ENCODE peak calls at places on chromosome 6, in eight cellular contexts. I is NCI-H510A treated with DMSO at 0.1 percent for 48 hours, R is astrocyte of the spinal cord, N is lower leg skin, W is right cardiac atrium, M is sciatic nerve, L is upper lobe of right lung, S is NCI-H774. E is an unnamed sample.

GRCh38 chr6:17004269-17004668 is 97.6 kb upstream of the STMND1 start:
- DNase-seq in N (no peak), L (no peak), I (no peak), R (no peak), M (no peak), W (no peak), S (no peak), E (no peak)

GRCh38 chr6:23797041-23797440 is 329.0 kb upstream of the NRSN1 start:
- DNase-seq in W (no peak), S (no peak), R (no peak), N (no peak), I (no peak), M (no peak), L (no peak), E (no peak)

GRCh38 chr6:31399589-31400466 is 3.6 kb upstream of the MICA start:
- DNase-seq in W (peak; percentile 95), L (peak; percentile 97), N (peak; percentile 99), M (peak; percentile 96), R (peak; percentile 82), I (no peak), S (peak; percentile 61), E (no peak)

GRCh38 chr6:7878401-7878964 is 32.1 kb downstream of the TXNDC5 start:
- DNase-seq in R (no peak), M (no peak), S (no peak), L (no peak), N (no peak), I (no peak), W (no peak), E (no peak)

GRCh38 chr6:155483858-155484257 is 28.2 kb upstream of the NOX3 start:
- DNase-seq in M (no peak), S (no peak), W (no peak), L (no peak), N (no peak), R (peak; percentile 45), I (no peak), E (no peak)

GRCh38 chr6:125986956-125987617 is 747 bp downstream of the TRMT11 start:
- DNase-seq in R (peak; percentile 32), N (no peak), W (no peak), M (no peak), I (peak; percentile 61), S (peak; percentile 60), L (no peak), E (peak; percentile 61)

GRCh38 chr6:54617730-54618129 is 228.8 kb upstream of the FAM83B start:
- DNase-seq in R (peak; percentile 83), S (no peak), I (no peak), M (no peak), W (no peak), N (no peak), L (no peak), E (no peak)

GRCh38 chr6:20583447-20583806 is 49.2 kb downstream of the CDKAL1 start:
- DNase-seq in W (no peak), I (peak; percentile 52), S (peak; percentile 67), L (no peak), M (no peak), N (no peak), R (no peak), E (peak; percentile 90)

GRCh38 chr6:106546322-106547052 is 82.8 kb downstream of the RTN4IP1 start:
- DNase-seq in W (no peak), R (peak; percentile 87), S (no peak), M (no peak), I (no peak), N (no peak), L (no peak), E (no peak)

GRCh38 chr6:37137201-37137880 is 32.6 kb upstream of the PIM1 start:
- DNase-seq in W (no peak), M (no peak), I (peak; percentile 40), L (no peak), S (no peak), R (peak; percentile 99), N (no peak), E (no peak)

GRCh38 chr6:169172946-169173345 is 80.7 kb downstream of the THBS2 start:
- DNase-seq in R (no peak), L (no peak), N (peak; percentile 79), W (no peak), M (no peak), I (no peak), S (no peak), E (no peak)

E was measured in NCI-H146.